ENCODE peak calls at places on chromosome 3, in seven cellular contexts. One of them, this sample, is unnamed.

GRCh38 chr3:97778152-97778551 is 13.6 kb downstream of the ARL6 start:
- DNase-seq in ovary: no peak
- DNase-seq in tibial artery: no peak
- DNase-seq in brain microvascular endothelial cell: no peak
- DNase-seq in PC-9: no peak
- DNase-seq in thoracic aorta: no peak
- DNase-seq in CD8-positive, alpha-beta T cell: no peak
- DNase-seq in this sample: no peak

GRCh38 chr3:51945031-51945840 is 3.1 kb downstream of the PARP3 start:
- DNase-seq in thoracic aorta: no peak
- DNase-seq in PC-9: no peak
- DNase-seq in CD8-positive, alpha-beta T cell: no peak
- DNase-seq in tibial artery: peak
- DNase-seq in ovary: no peak
- DNase-seq in brain microvascular endothelial cell: no peak
- DNase-seq in this sample: no peak

GRCh38 chr3:171001957-171002694 is 24.4 kb downstream of the SLC2A2 start:
- DNase-seq in ovary: no peak
- DNase-seq in tibial artery: no peak
- DNase-seq in thoracic aorta: no peak
- DNase-seq in brain microvascular endothelial cell: peak
- DNase-seq in CD8-positive, alpha-beta T cell: no peak
- DNase-seq in PC-9: no peak
- DNase-seq in this sample: peak

GRCh38 chr3:73037369-73037699 is 24.1 kb upstream of the EBLN2 start:
- DNase-seq in CD8-positive, alpha-beta T cell: no peak
- DNase-seq in ovary: no peak
- DNase-seq in tibial artery: no peak
- DNase-seq in PC-9: no peak
- DNase-seq in thoracic aorta: no peak
- DNase-seq in brain microvascular endothelial cell: peak
- DNase-seq in this sample: no peak

GRCh38 chr3:99693636-99694035 is 55.2 kb downstream of the COL8A1 start:
- DNase-seq in PC-9: no peak
- DNase-seq in brain microvascular endothelial cell: no peak
- DNase-seq in CD8-positive, alpha-beta T cell: no peak
- DNase-seq in tibial artery: no peak
- DNase-seq in thoracic aorta: no peak
- DNase-seq in ovary: no peak
- DNase-seq in this sample: no peak

GRCh38 chr3:52238761-52239701 is at the start of gene TWF2:
- DNase-seq in ovary: peak
- DNase-seq in CD8-positive, alpha-beta T cell: peak
- DNase-seq in PC-9: peak
- DNase-seq in thoracic aorta: peak
- DNase-seq in brain microvascular endothelial cell: peak
- DNase-seq in tibial artery: peak
- DNase-seq in this sample: no peak

GRCh38 chr3:195881276-195881988 is 26.9 kb downstream of the TNK2 start:
- DNase-seq in thoracic aorta: no peak
- DNase-seq in PC-9: no peak
- DNase-seq in CD8-positive, alpha-beta T cell: no peak
- DNase-seq in brain microvascular endothelial cell: no peak
- DNase-seq in ovary: no peak
- DNase-seq in tibial artery: no peak
- DNase-seq in this sample: no peak

GRCh38 chr3:195239121-195239520 is 31.8 kb downstream of the XXYLT1 start:
- DNase-seq in CD8-positive, alpha-beta T cell: no peak
- DNase-seq in PC-9: no peak
- DNase-seq in ovary: peak
- DNase-seq in tibial artery: peak
- DNase-seq in thoracic aorta: no peak
- DNase-seq in brain microvascular endothelial cell: no peak
- DNase-seq in this sample: no peak

GRCh38 chr3:98602078-98602678 is 8.8 kb upstream of the CPOX start:
- DNase-seq in CD8-positive, alpha-beta T cell: no peak
- DNase-seq in ovary: no peak
- DNase-seq in brain microvascular endothelial cell: peak
- DNase-seq in PC-9: peak
- DNase-seq in thoracic aorta: no peak
- DNase-seq in tibial artery: no peak
- DNase-seq in this sample: peak

GRCh38 chr3:30658328-30659052 is 52.1 kb downstream of the TGFBR2 start:
- DNase-seq in brain microvascular endothelial cell: peak
- DNase-seq in thoracic aorta: no peak
- DNase-seq in CD8-positive, alpha-beta T cell: peak
- DNase-seq in tibial artery: no peak
- DNase-seq in ovary: no peak
- DNase-seq in PC-9: peak
- DNase-seq in this sample: peak

GRCh38 chr3:160368804-160369203 is 30.2 kb downstream of the IFT80 start:
- DNase-seq in CD8-positive, alpha-beta T cell: no peak
- DNase-seq in brain microvascular endothelial cell: no peak
- DNase-seq in PC-9: no peak
- DNase-seq in tibial artery: no peak
- DNase-seq in ovary: no peak
- DNase-seq in thoracic aorta: no peak
- DNase-seq in this sample: no peak

GRCh38 chr3:114336857-114337256 is 43.0 kb downstream of the TIGIT start:
- DNase-seq in ovary: no peak
- DNase-seq in PC-9: no peak
- DNase-seq in tibial artery: no peak
- DNase-seq in thoracic aorta: no peak
- DNase-seq in brain microvascular endothelial cell: no peak
- DNase-seq in CD8-positive, alpha-beta T cell: no peak
- DNase-seq in this sample: no peak

GRCh38 chr3:21645121-21645897 is 105.7 kb downstream of the ZNF385D start:
- DNase-seq in thoracic aorta: peak
- DNase-seq in CD8-positive, alpha-beta T cell: no peak
- DNase-seq in PC-9: no peak
- DNase-seq in brain microvascular endothelial cell: no peak
- DNase-seq in ovary: no peak
- DNase-seq in tibial artery: peak
- DNase-seq in this sample: no peak

GRCh38 chr3:155185623-155186022 is 105.5 kb downstream of the MME start:
- DNase-seq in CD8-positive, alpha-beta T cell: no peak
- DNase-seq in thoracic aorta: no peak
- DNase-seq in PC-9: no peak
- DNase-seq in tibial artery: no peak
- DNase-seq in ovary: no peak
- DNase-seq in brain microvascular endothelial cell: no peak
- DNase-seq in this sample: no peak

GRCh38 chr3:150270883-150271577 is 137.1 kb upstream of the TSC22D2 start:
- DNase-seq in PC-9: no peak
- DNase-seq in tibial artery: no peak
- DNase-seq in brain microvascular endothelial cell: no peak
- DNase-seq in thoracic aorta: no peak
- DNase-seq in ovary: no peak
- DNase-seq in CD8-positive, alpha-beta T cell: no peak
- DNase-seq in this sample: no peak

GRCh38 chr3:60517134-60517533 is 734.1 kb downstream of the FHIT start:
- DNase-seq in thoracic aorta: no peak
- DNase-seq in brain microvascular endothelial cell: no peak
- DNase-seq in tibial artery: no peak
- DNase-seq in CD8-positive, alpha-beta T cell: no peak
- DNase-seq in PC-9: no peak
- DNase-seq in ovary: no peak
- DNase-seq in this sample: no peak

GRCh38 chr3:52527039-52527731 is 6.5 kb downstream of the NT5DC2 start:
- DNase-seq in tibial artery: peak
- DNase-seq in brain microvascular endothelial cell: no peak
- DNase-seq in PC-9: peak
- DNase-seq in CD8-positive, alpha-beta T cell: no peak
- DNase-seq in ovary: peak
- DNase-seq in thoracic aorta: no peak
- DNase-seq in this sample: no peak

GRCh38 chr3:35946121-35946856 is 307.0 kb downstream of the ARPP21 start:
- DNase-seq in PC-9: no peak
- DNase-seq in CD8-positive, alpha-beta T cell: no peak
- DNase-seq in brain microvascular endothelial cell: no peak
- DNase-seq in thoracic aorta: no peak
- DNase-seq in tibial artery: no peak
- DNase-seq in ovary: no peak
- DNase-seq in this sample: no peak

GRCh38 chr3:108182339-108182738 is 39.9 kb downstream of the IFT57 start:
- DNase-seq in ovary: no peak
- DNase-seq in tibial artery: no peak
- DNase-seq in brain microvascular endothelial cell: no peak
- DNase-seq in PC-9: no peak
- DNase-seq in CD8-positive, alpha-beta T cell: no peak
- DNase-seq in thoracic aorta: no peak
- DNase-seq in this sample: no peak

GRCh38 chr3:53102601-53103147 is 27.6 kb downstream of the RFT1 start:
- DNase-seq in CD8-positive, alpha-beta T cell: no peak
- DNase-seq in ovary: no peak
- DNase-seq in brain microvascular endothelial cell: no peak
- DNase-seq in tibial artery: no peak
- DNase-seq in thoracic aorta: no peak
- DNase-seq in PC-9: no peak
- DNase-seq in this sample: no peak

GRCh38 chr3:71581451-71581980 is 2.0 kb downstream of the FOXP1 start:
- DNase-seq in CD8-positive, alpha-beta T cell: peak
- DNase-seq in PC-9: peak
- DNase-seq in brain microvascular endothelial cell: no peak
- DNase-seq in tibial artery: peak
- DNase-seq in thoracic aorta: no peak
- DNase-seq in ovary: peak
- DNase-seq in this sample: no peak

GRCh38 chr3:71579301-71579933 is 4.1 kb downstream of the FOXP1 start:
- DNase-seq in ovary: no peak
- DNase-seq in CD8-positive, alpha-beta T cell: no peak
- DNase-seq in thoracic aorta: no peak
- DNase-seq in PC-9: no peak
- DNase-seq in brain microvascular endothelial cell: no peak
- DNase-seq in tibial artery: no peak
- DNase-seq in this sample: no peak

GRCh38 chr3:71578045-71578730 is 5.3 kb downstream of the FOXP1 start:
- DNase-seq in ovary: no peak
- DNase-seq in PC-9: no peak
- DNase-seq in CD8-positive, alpha-beta T cell: no peak
- DNase-seq in brain microvascular endothelial cell: no peak
- DNase-seq in thoracic aorta: no peak
- DNase-seq in tibial artery: no peak
- DNase-seq in this sample: no peak

GRCh38 chr3:71580636-71581215 is 2.8 kb downstream of the FOXP1 start:
- DNase-seq in PC-9: no peak
- DNase-seq in CD8-positive, alpha-beta T cell: no peak
- DNase-seq in tibial artery: no peak
- DNase-seq in ovary: no peak
- DNase-seq in brain microvascular endothelial cell: no peak
- DNase-seq in thoracic aorta: no peak
- DNase-seq in this sample: no peak

GRCh38 chr3:71579934-71580318 is 3.6 kb downstream of the FOXP1 start:
- DNase-seq in tibial artery: no peak
- DNase-seq in ovary: no peak
- DNase-seq in thoracic aorta: no peak
- DNase-seq in CD8-positive, alpha-beta T cell: no peak
- DNase-seq in PC-9: peak
- DNase-seq in brain microvascular endothelial cell: peak
- DNase-seq in this sample: no peak
- H3K27ac ChIP-seq in tibial artery: peak
- H3K27ac ChIP-seq in ovary: peak
- H3K27ac ChIP-seq in thoracic aorta: peak
- H3K27ac ChIP-seq in CD8-positive, alpha-beta T cell: no peak
- H3K27ac ChIP-seq in PC-9: no peak
- H3K27ac ChIP-seq in brain microvascular endothelial cell: peak
- H3K27ac ChIP-seq in this sample: peak

DNA sequence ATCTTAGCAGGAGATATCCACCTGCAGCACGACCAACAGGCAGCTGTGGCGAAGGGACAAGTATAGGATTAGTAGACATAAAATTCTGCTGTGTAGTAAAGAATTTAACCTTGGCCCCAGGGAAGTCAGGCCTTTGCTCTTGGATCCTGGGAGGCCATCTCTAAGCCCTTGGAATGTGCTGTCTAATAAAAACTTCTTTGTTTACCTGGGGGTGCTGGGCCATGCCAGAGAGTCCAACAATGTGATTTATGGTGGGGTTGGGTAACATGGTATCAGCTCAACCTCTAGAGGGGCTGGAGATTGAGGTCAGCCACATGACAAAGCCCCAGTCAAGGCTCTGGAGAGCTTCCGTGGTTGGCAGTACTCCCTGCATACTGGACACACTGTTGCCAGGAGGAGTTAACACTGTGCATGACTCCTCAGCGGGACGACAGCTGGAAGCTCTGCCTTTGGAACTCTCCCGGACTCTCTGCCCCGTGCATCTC is 52.4 kb downstream of the HEG1 start:
- DNase-seq in tibial artery: no peak
- DNase-seq in CD8-positive, alpha-beta T cell: no peak
- DNase-seq in thoracic aorta: no peak
- DNase-seq in ovary: peak
- DNase-seq in brain microvascular endothelial cell: no peak
- DNase-seq in PC-9: no peak
- DNase-seq in this sample: no peak
- H3K27ac ChIP-seq in tibial artery: no peak
- H3K27ac ChIP-seq in CD8-positive, alpha-beta T cell: no peak
- H3K27ac ChIP-seq in thoracic aorta: no peak
- H3K27ac ChIP-seq in ovary: no peak
- H3K27ac ChIP-seq in brain microvascular endothelial cell: no peak
- H3K27ac ChIP-seq in PC-9: no peak
- H3K27ac ChIP-seq in this sample: no peak

DNA sequence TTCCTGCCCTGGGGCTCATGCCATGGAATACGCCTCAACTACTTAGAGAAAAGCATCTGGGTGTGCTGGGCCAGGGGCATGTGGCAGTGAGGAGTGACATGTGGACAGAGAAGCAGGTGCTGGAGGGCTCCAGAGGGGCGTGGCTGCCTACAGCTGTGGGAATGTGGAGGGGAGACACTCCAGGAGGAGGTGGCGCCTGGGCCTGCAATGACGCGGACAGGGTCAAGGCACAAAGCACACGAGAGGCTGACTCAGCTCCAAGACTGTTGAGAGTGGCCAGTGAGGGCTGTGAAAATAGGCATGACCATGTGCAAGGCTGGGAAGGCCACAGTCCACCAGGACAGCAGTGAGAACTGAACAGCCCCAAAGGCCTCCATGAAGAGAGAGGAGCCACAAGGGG is 48.5 kb downstream of the PTH1R start:
- DNase-seq in brain microvascular endothelial cell: peak
- DNase-seq in CD8-positive, alpha-beta T cell: no peak
- DNase-seq in ovary: no peak
- DNase-seq in thoracic aorta: no peak
- DNase-seq in tibial artery: peak
- DNase-seq in PC-9: no peak
- DNase-seq in this sample: no peak
- H3K27ac ChIP-seq in brain microvascular endothelial cell: peak
- H3K27ac ChIP-seq in CD8-positive, alpha-beta T cell: no peak
- H3K27ac ChIP-seq in ovary: no peak
- H3K27ac ChIP-seq in thoracic aorta: peak
- H3K27ac ChIP-seq in tibial artery: peak
- H3K27ac ChIP-seq in PC-9: no peak
- H3K27ac ChIP-seq in this sample: peak

DNA sequence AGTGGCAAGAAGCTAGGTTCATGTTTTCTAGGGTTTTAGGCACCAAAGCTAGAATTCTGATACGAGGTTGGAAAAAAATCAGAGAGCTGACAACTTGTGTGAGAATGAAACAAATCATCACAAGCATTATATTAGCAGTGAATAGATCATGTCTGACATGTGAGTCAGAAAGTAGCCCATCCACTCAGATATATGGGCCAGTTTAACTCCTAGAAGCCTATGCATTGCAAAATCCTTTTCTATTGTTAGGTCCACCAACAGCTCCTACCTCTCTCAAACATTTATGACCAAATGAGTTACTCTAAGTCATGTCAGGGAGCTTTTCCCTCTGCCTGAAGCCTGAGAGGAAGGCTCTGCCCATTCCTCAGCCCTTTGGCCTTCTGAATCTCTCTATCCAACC is 44.0 kb downstream of the KBTBD12 start:
- DNase-seq in tibial artery: no peak
- DNase-seq in brain microvascular endothelial cell: no peak
- DNase-seq in thoracic aorta: no peak
- DNase-seq in CD8-positive, alpha-beta T cell: no peak
- DNase-seq in ovary: no peak
- DNase-seq in PC-9: no peak
- DNase-seq in this sample: no peak
- H3K27ac ChIP-seq in tibial artery: no peak
- H3K27ac ChIP-seq in brain microvascular endothelial cell: no peak
- H3K27ac ChIP-seq in thoracic aorta: no peak
- H3K27ac ChIP-seq in CD8-positive, alpha-beta T cell: no peak
- H3K27ac ChIP-seq in ovary: no peak
- H3K27ac ChIP-seq in PC-9: no peak
- H3K27ac ChIP-seq in this sample: peak

This sample was measured in epithelial cell of prostate.